ENCODE peak calls at places on chromosomes 6 and 20, in six cellular contexts. E is sigmoid colon, P is transverse colon, D is prostate gland, I is ovary, R is uterus. O is an unnamed sample.
A peak's percentile ranks its signal among the peaks of the same experiment; 100 is the strongest.

GRCh38 chr6:44538841-44539240 is 151.3 kb downstream of the CDC5L start:
- DNase-seq in E (no peak), P (no peak), D (no peak), I (no peak), R (no peak), O (no peak)

GRCh38 chr6:111972714-111973678 is 80.9 kb upstream of the CCN6 start:
- DNase-seq in E (peak; percentile 85), P (peak; percentile 20), D (no peak), I (peak; percentile 39), R (peak; percentile 67), O (no peak)

GRCh38 chr20:44407402-44408184 is 52.1 kb downstream of the HNF4A start:
- DNase-seq in E (no peak), P (peak; percentile 91), D (peak; percentile 9), I (no peak), R (no peak), O (peak; percentile 37)

GRCh38 chr6:32945106-32945761 is 4.4 kb upstream of the HLA-DMB start:
- DNase-seq in E (no peak), P (peak; percentile 67), D (no peak), I (no peak), R (no peak), O (peak; percentile 84)

GRCh38 chr6:140537834-140538680 is 1163.6 kb upstream of the CITED2 start:
- DNase-seq in E (peak; percentile 64), P (no peak), D (peak; percentile 31), I (no peak), R (peak; percentile 24), O (no peak)

GRCh38 chr6:90146024-90146423 is 150.6 kb downstream of the BACH2 start:
- DNase-seq in E (no peak), P (no peak), D (no peak), I (no peak), R (no peak), O (no peak)

GRCh38 chr20:41142914-41143313 is 5.6 kb downstream of the PLCG1 start:
- DNase-seq in E (no peak), P (peak; percentile 25), D (no peak), I (no peak), R (no peak), O (no peak)

GRCh38 chr20:49572857-49573256 is 4.9 kb upstream of the PTGIS start:
- DNase-seq in E (peak; percentile 6), P (no peak), D (no peak), I (peak; percentile 15), R (no peak), O (no peak)

GRCh38 chr6:122825180-122825579 is 36.1 kb downstream of the SMPDL3A start:
- DNase-seq in E (no peak), P (no peak), D (no peak), I (no peak), R (no peak), O (no peak)
- TF ChIP-seq POLR2A in E (no peak), P (no peak), D (no peak), I (no peak), R (no peak), O (no peak)

GRCh38 chr6:121560476-121560875 is 125.0 kb downstream of the GJA1 start:
- DNase-seq in E (no peak), P (no peak), D (no peak), I (no peak), R (no peak), O (no peak)
- H3K27ac ChIP-seq in E (no peak overlapping the region), P (no peak overlapping the region), D (no peak overlapping the region), I (no peak overlapping the region), R (no peak overlapping the region), O (no peak overlapping the region)

DNA sequence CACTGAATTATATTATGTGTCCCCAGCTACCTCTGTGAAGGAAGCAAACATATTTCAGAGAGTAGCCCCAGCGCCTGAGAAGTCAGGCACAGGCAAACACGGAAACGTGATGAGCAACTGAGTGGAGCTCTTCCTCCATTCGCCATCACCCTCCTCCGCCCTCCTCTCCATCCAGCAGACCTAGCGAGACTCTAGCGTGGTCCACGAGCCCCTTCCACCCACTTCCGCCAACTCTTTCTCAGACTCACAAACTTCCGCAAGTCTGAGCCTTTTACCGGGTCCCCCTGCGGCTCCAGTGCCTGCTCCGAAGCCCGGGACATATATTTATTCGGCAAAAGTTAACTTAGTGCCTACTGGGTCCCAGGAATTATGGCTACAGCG is 548 bp downstream of the SNRPB start:
- DNase-seq in E (no peak), P (peak; percentile 46), D (peak; percentile 35), I (peak; percentile 28), R (no peak), O (no peak)
- TF ChIP-seq POLR2A in E (no peak), P (no peak), D (no peak), I (no peak), R (no peak), O (no peak)

GRCh38 chr6:17298257-17298656 is 17.1 kb downstream of the RBM24 start:
- DNase-seq in E (no peak), P (no peak), D (no peak), I (no peak), R (no peak), O (no peak)

GRCh38 chr6:17300637-17301036 is 19.5 kb downstream of the RBM24 start:
- DNase-seq in E (no peak), P (no peak), D (no peak), I (no peak), R (no peak), O (no peak)

GRCh38 chr6:17299222-17299621 is 18.1 kb downstream of the RBM24 start:
- DNase-seq in E (no peak), P (no peak), D (no peak), I (no peak), R (no peak), O (no peak)

GRCh38 chr6:17293395-17293794 is 12.2 kb downstream of the RBM24 start:
- DNase-seq in E (no peak), P (no peak), D (no peak), I (no peak), R (no peak), O (no peak)

GRCh38 chr6:17297261-17298080 is 16.3 kb downstream of the RBM24 start:
- DNase-seq in E (no peak), P (no peak), D (no peak), I (no peak), R (no peak), O (no peak)
- H3K27ac ChIP-seq in E (no peak overlapping the region), P (no peak overlapping the region), D (no peak overlapping the region), I (no peak overlapping the region), R (peak overlapping the region; percentile 45), O (no peak overlapping the region)

DNA sequence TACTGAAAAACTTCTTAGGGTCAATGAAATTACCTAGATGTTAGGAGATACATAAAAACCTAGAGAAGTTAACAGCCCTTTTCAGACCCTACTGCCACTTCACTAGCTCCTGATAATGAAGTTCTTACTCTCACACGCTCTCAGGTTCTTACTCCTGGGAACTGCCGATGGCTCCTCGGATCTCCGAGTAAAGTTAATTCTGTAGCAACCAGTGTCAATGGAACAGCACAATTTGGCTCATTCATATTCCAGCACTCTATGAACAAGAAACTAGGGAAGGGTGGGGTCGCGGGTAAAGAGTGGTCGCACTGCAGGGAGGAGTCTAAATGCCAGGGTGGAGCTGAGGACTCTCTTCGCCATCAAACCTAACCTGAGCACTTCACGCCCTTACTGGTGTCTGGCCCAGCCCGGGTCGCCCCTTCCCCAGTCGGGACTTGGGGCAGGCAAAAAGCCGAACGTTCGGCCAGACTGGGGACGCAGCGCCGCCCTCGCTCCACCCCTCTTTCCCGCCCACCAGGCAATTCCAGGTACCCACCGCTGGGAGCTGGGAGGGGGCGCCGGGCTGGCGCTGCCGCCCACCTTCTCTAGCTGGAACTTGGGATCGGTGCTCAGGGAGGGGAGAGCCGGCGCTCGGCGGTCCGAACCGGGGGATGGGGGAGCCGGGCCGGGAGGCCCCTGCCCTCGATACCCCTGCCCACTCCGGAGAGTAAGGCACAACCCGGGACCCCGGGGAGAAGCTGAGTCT is 744 bp downstream of the RAB23 start:
- DNase-seq in E (peak; percentile 86), P (peak; percentile 62), D (peak; percentile 34), I (peak; percentile 61), R (peak; percentile 74), O (peak; percentile 89)
- TF ChIP-seq POLR2A in E (peak; percentile 38), P (no peak), D (no peak), I (no peak), R (peak; percentile 55), O (no peak)

GRCh38 chr6:150686566-150686965 is 86.9 kb downstream of the PLEKHG1 start:
- DNase-seq in E (no peak), P (no peak), D (no peak), I (no peak), R (no peak), O (peak; percentile 77)
- H3K27ac ChIP-seq in E (no peak overlapping the region), P (no peak overlapping the region), D (no peak overlapping the region), I (no peak overlapping the region), R (peak overlapping the region; percentile 36), O (peak overlapping the region; percentile 84)